ENCODE peak calls at places on chromosomes 16 and 17, in five cellular contexts. One of them, this sample, is unnamed.

GRCh38 chr16:88077328-88078108 is 126.3 kb downstream of the BANP start:
- DNase-seq in H7: no peak
- DNase-seq in NB4: no peak
- DNase-seq in stromal cell of bone marrow: no peak
- DNase-seq in dorsolateral prefrontal cortex: no peak
- DNase-seq in this sample: no peak

GRCh38 chr17:43572368-43572980 is 26.3 kb upstream of the ETV4 start:
- DNase-seq in stromal cell of bone marrow: no peak
- DNase-seq in H7: no peak
- DNase-seq in NB4: no peak
- DNase-seq in dorsolateral prefrontal cortex: no peak
- DNase-seq in this sample: no peak

GRCh38 chr16:85274501-85274900 is 162.2 kb upstream of the CIBAR2 start:
- DNase-seq in stromal cell of bone marrow: no peak
- DNase-seq in NB4: no peak
- DNase-seq in dorsolateral prefrontal cortex: no peak
- DNase-seq in H7: no peak
- DNase-seq in this sample: no peak

GRCh38 chr16:85216522-85217375 is 104.5 kb upstream of the CIBAR2 start:
- DNase-seq in dorsolateral prefrontal cortex: peak; percentile 59
- DNase-seq in NB4: no peak
- DNase-seq in H7: no peak
- DNase-seq in stromal cell of bone marrow: no peak
- DNase-seq in this sample: no peak

GRCh38 chr17:2029911-2030778 is at the start of gene DPH1:
- DNase-seq in H7: peak; percentile 99
- DNase-seq in stromal cell of bone marrow: peak; percentile 82
- DNase-seq in NB4: peak; percentile 79
- DNase-seq in dorsolateral prefrontal cortex: peak; percentile 90
- DNase-seq in this sample: peak; percentile 96

GRCh38 chr17:49918591-49918990 is 50.4 kb upstream of the DLX4 start:
- DNase-seq in H7: no peak
- DNase-seq in stromal cell of bone marrow: no peak
- DNase-seq in NB4: no peak
- DNase-seq in dorsolateral prefrontal cortex: no peak
- DNase-seq in this sample: no peak

GRCh38 chr16:86070511-86070910 is 171.5 kb downstream of the IRF8 start:
- DNase-seq in stromal cell of bone marrow: no peak
- DNase-seq in dorsolateral prefrontal cortex: no peak
- DNase-seq in H7: no peak
- DNase-seq in NB4: no peak
- DNase-seq in this sample: no peak

GRCh38 chr16:12458591-12459400 is 344.9 kb downstream of the CPPED1 start:
- DNase-seq in stromal cell of bone marrow: no peak
- DNase-seq in NB4: peak; percentile 95
- DNase-seq in H7: no peak
- DNase-seq in dorsolateral prefrontal cortex: no peak
- DNase-seq in this sample: no peak

GRCh38 chr17:37743612-37743874 is 1.3 kb downstream of the HNF1B start:
- DNase-seq in stromal cell of bone marrow: no peak
- DNase-seq in NB4: no peak
- DNase-seq in H7: peak; percentile 75
- DNase-seq in dorsolateral prefrontal cortex: no peak
- DNase-seq in this sample: no peak

GRCh38 chr17:55157165-55157564 is 107.6 kb upstream of the HLF start:
- DNase-seq in NB4: no peak
- DNase-seq in dorsolateral prefrontal cortex: no peak
- DNase-seq in H7: no peak
- DNase-seq in stromal cell of bone marrow: no peak
- DNase-seq in this sample: no peak

GRCh38 chr17:42720996-42721583 is 23.8 kb downstream of the EZH1 start:
- DNase-seq in stromal cell of bone marrow: peak; percentile 57
- DNase-seq in dorsolateral prefrontal cortex: no peak
- DNase-seq in H7: peak; percentile 67
- DNase-seq in NB4: peak; percentile 68
- DNase-seq in this sample: peak; percentile 67

GRCh38 chr17:18859256-18859655 is 1.3 kb downstream of the PRPSAP2 start:
- DNase-seq in H7: no peak
- DNase-seq in NB4: peak; percentile 26
- DNase-seq in stromal cell of bone marrow: no peak
- DNase-seq in dorsolateral prefrontal cortex: no peak
- DNase-seq in this sample: no peak

GRCh38 chr17:58643147-58643546 is 48.7 kb downstream of the TEX14 start:
- DNase-seq in dorsolateral prefrontal cortex: no peak
- DNase-seq in H7: no peak
- DNase-seq in stromal cell of bone marrow: peak; percentile 16
- DNase-seq in NB4: no peak
- DNase-seq in this sample: no peak

GRCh38 chr16:83068686-83069085 is 441.9 kb downstream of the CDH13 start:
- DNase-seq in dorsolateral prefrontal cortex: no peak
- DNase-seq in NB4: no peak
- DNase-seq in H7: no peak
- DNase-seq in stromal cell of bone marrow: peak; percentile 47
- DNase-seq in this sample: no peak

GRCh38 chr17:78001182-78001581 is 42.7 kb downstream of the TNRC6C start:
- DNase-seq in H7: peak; percentile 32
- DNase-seq in NB4: no peak
- DNase-seq in dorsolateral prefrontal cortex: no peak
- DNase-seq in stromal cell of bone marrow: no peak
- DNase-seq in this sample: no peak

GRCh38 chr17:69065113-69065512 is 4.4 kb upstream of the ABCA9 start:
- DNase-seq in H7: no peak
- DNase-seq in dorsolateral prefrontal cortex: no peak
- DNase-seq in stromal cell of bone marrow: no peak
- DNase-seq in NB4: no peak
- DNase-seq in this sample: no peak

GRCh38 chr16:2720063-2720455 is at the start of gene PRSS27:
- DNase-seq in H7: no peak
- DNase-seq in dorsolateral prefrontal cortex: no peak
- DNase-seq in NB4: no peak
- DNase-seq in stromal cell of bone marrow: no peak
- DNase-seq in this sample: no peak

GRCh38 chr16:68936729-68937631 is 93.6 kb downstream of the TANGO6 start:
- DNase-seq in H7: no peak
- DNase-seq in dorsolateral prefrontal cortex: no peak
- DNase-seq in NB4: peak; percentile 52
- DNase-seq in stromal cell of bone marrow: no peak
- DNase-seq in this sample: no peak

GRCh38 chr17:37781451-37781850 is 36.6 kb upstream of the HNF1B start:
- DNase-seq in stromal cell of bone marrow: no peak
- DNase-seq in H7: no peak
- DNase-seq in NB4: no peak
- DNase-seq in dorsolateral prefrontal cortex: no peak
- DNase-seq in this sample: no peak

GRCh38 chr17:17768415-17769088 is 68.2 kb downstream of the SREBF1 start:
- DNase-seq in dorsolateral prefrontal cortex: no peak
- DNase-seq in H7: no peak
- DNase-seq in stromal cell of bone marrow: no peak
- DNase-seq in NB4: no peak
- DNase-seq in this sample: no peak

GRCh38 chr16:27174007-27174406 is 29.3 kb upstream of the KDM8 start:
- DNase-seq in H7: no peak
- DNase-seq in NB4: peak; percentile 34
- DNase-seq in dorsolateral prefrontal cortex: no peak
- DNase-seq in stromal cell of bone marrow: no peak
- DNase-seq in this sample: no peak

GRCh38 chr16:68760671-68761275 is 23.7 kb downstream of the CDH1 start:
- DNase-seq in H7: no peak
- DNase-seq in stromal cell of bone marrow: no peak
- DNase-seq in NB4: peak; percentile 42
- DNase-seq in dorsolateral prefrontal cortex: peak; percentile 43
- DNase-seq in this sample: no peak

GRCh38 chr17:27569884-27570577 is 61.0 kb upstream of the LGALS9 start:
- DNase-seq in stromal cell of bone marrow: no peak
- DNase-seq in H7: no peak
- DNase-seq in NB4: peak; percentile 62
- DNase-seq in dorsolateral prefrontal cortex: no peak
- DNase-seq in this sample: no peak

GRCh38 chr17:7442142-7442541 is 2.7 kb upstream of the CHRNB1 start:
- DNase-seq in NB4: no peak
- DNase-seq in dorsolateral prefrontal cortex: no peak
- DNase-seq in stromal cell of bone marrow: no peak
- DNase-seq in H7: no peak
- DNase-seq in this sample: no peak

GRCh38 chr17:80964231-80964856 is 27.3 kb upstream of the CHMP6 start:
- DNase-seq in dorsolateral prefrontal cortex: no peak
- DNase-seq in H7: peak; percentile 86
- DNase-seq in stromal cell of bone marrow: no peak
- DNase-seq in NB4: no peak
- DNase-seq in this sample: no peak

GRCh38 chr16:17379121-17379571 is 91.6 kb downstream of the XYLT1 start:
- DNase-seq in dorsolateral prefrontal cortex: peak; percentile 54
- DNase-seq in H7: no peak
- DNase-seq in NB4: no peak
- DNase-seq in stromal cell of bone marrow: peak; percentile 54
- DNase-seq in this sample: no peak

GRCh38 chr17:6422654-6423241 is 12.2 kb downstream of the AIPL1 start:
- DNase-seq in NB4: no peak
- DNase-seq in dorsolateral prefrontal cortex: no peak
- DNase-seq in stromal cell of bone marrow: no peak
- DNase-seq in H7: peak; percentile 71
- DNase-seq in this sample: no peak

GRCh38 chr16:71899171-71899570 is 3.8 kb downstream of the IST1 start:
- DNase-seq in H7: no peak
- DNase-seq in stromal cell of bone marrow: no peak
- DNase-seq in NB4: no peak
- DNase-seq in dorsolateral prefrontal cortex: no peak
- DNase-seq in this sample: no peak

GRCh38 chr16:88983157-88983556 is 6.2 kb upstream of the CBFA2T3 start:
- DNase-seq in NB4: peak; percentile 41
- DNase-seq in dorsolateral prefrontal cortex: no peak
- DNase-seq in stromal cell of bone marrow: no peak
- DNase-seq in H7: no peak
- DNase-seq in this sample: no peak

GRCh38 chr17:66948061-66948750 is 16.3 kb upstream of the CACNG4 start:
- DNase-seq in stromal cell of bone marrow: no peak
- DNase-seq in H7: no peak
- DNase-seq in dorsolateral prefrontal cortex: no peak
- DNase-seq in NB4: no peak
- DNase-seq in this sample: no peak

GRCh38 chr17:47297661-47298400 is 25.9 kb upstream of the EFCAB13 start:
- DNase-seq in dorsolateral prefrontal cortex: no peak
- DNase-seq in NB4: no peak
- DNase-seq in H7: no peak
- DNase-seq in stromal cell of bone marrow: no peak
- DNase-seq in this sample: no peak

GRCh38 chr16:86345521-86345920 is 164.8 kb upstream of the FOXF1 start:
- DNase-seq in NB4: no peak
- DNase-seq in dorsolateral prefrontal cortex: no peak
- DNase-seq in H7: peak; percentile 59
- DNase-seq in stromal cell of bone marrow: no peak
- DNase-seq in this sample: no peak

GRCh38 chr17:7561589-7562207 is at the start of gene SENP3:
- DNase-seq in H7: peak; percentile 99
- DNase-seq in stromal cell of bone marrow: peak; percentile 78
- DNase-seq in dorsolateral prefrontal cortex: peak; percentile 86
- DNase-seq in NB4: peak; percentile 88
- DNase-seq in this sample: peak; percentile 98

GRCh38 chr16:75306102-75306762 is 54.8 kb upstream of the BCAR1 start:
- DNase-seq in NB4: no peak
- DNase-seq in dorsolateral prefrontal cortex: no peak
- DNase-seq in H7: no peak
- DNase-seq in stromal cell of bone marrow: no peak
- DNase-seq in this sample: no peak

GRCh38 chr17:5832886-5833285 is 237.3 kb upstream of the WSCD1 start:
- DNase-seq in dorsolateral prefrontal cortex: no peak
- DNase-seq in NB4: no peak
- DNase-seq in H7: peak; percentile 48
- DNase-seq in stromal cell of bone marrow: no peak
- DNase-seq in this sample: no peak

GRCh38 chr17:28871056-28871579 is 16.3 kb downstream of the ERAL1 start:
- DNase-seq in NB4: no peak
- DNase-seq in stromal cell of bone marrow: no peak
- DNase-seq in H7: no peak
- DNase-seq in dorsolateral prefrontal cortex: no peak
- DNase-seq in this sample: no peak

GRCh38 chr16:276360-277077 is 775 bp upstream of the RGS11 start:
- DNase-seq in NB4: no peak
- DNase-seq in dorsolateral prefrontal cortex: no peak
- DNase-seq in H7: no peak
- DNase-seq in stromal cell of bone marrow: no peak
- DNase-seq in this sample: peak; percentile 35

GRCh38 chr16:53094013-53094630 is 39.3 kb downstream of the CHD9 start:
- DNase-seq in NB4: peak; percentile 97
- DNase-seq in H7: no peak
- DNase-seq in stromal cell of bone marrow: no peak
- DNase-seq in dorsolateral prefrontal cortex: no peak
- DNase-seq in this sample: no peak